ENCODE peak calls at places on chromosomes 16 and 17, in seven cellular contexts. W is mammary epithelial cell; J is activated CD4-positive, alpha-beta T cell treated with anti-CD3 and anti-CD28 coated beads, Interleukin-2, amount 10 ng/mL, durations not matched to agents 7 days and 5 days; I is tibial artery; K is effector memory CD4-positive, alpha-beta T cell; Y is cerebellar cortex; S is COR-L47. L is an unnamed sample.

GRCh38 chr16:89972244-89973234 is 24.0 kb downstream of the DEF8 start:
- DNase-seq in W (peak), J (peak), I (peak), K (peak), Y (peak), S (peak), L (peak)

GRCh38 chr16:81127051-81127450 is 30.9 kb upstream of the GCSH start:
- DNase-seq in W (peak), J (no peak), I (no peak), K (no peak), Y (no peak), S (no peak), L (peak)

GRCh38 chr17:59161477-59161876 is 5.9 kb downstream of the PRR11 start:
- DNase-seq in W (no peak), J (no peak), I (no peak), K (no peak), Y (no peak), S (no peak), L (no peak)

GRCh38 chr17:76903631-76904030 is 35.4 kb downstream of the MGAT5B start:
- DNase-seq in W (no peak), J (no peak), I (no peak), K (no peak), Y (no peak), S (no peak), L (no peak)

GRCh38 chr16:82621796-82622195 is 5.0 kb upstream of the CDH13 start:
- DNase-seq in W (no peak), J (no peak), I (no peak), K (no peak), Y (no peak), S (no peak), L (no peak)

GRCh38 chr17:65261682-65262636 is 124.8 kb downstream of the RGS9 start:
- DNase-seq in W (no peak), J (no peak), I (no peak), K (no peak), Y (no peak), S (no peak), L (no peak)

GRCh38 chr17:76405967-76406647 is 21.7 kb downstream of the SPHK1 start:
- DNase-seq in W (no peak), J (no peak), I (peak), K (no peak), Y (no peak), S (peak), L (no peak)

GRCh38 chr17:71828182-71828596 is 292.6 kb upstream of the SOX9 start:
- DNase-seq in W (peak), J (no peak), I (no peak), K (no peak), Y (peak), S (peak), L (no peak)

GRCh38 chr16:83717814-83718213 is 90.0 kb upstream of the HSBP1 start:
- DNase-seq in W (peak), J (no peak), I (no peak), K (no peak), Y (peak), S (no peak), L (no peak)

GRCh38 chr17:73363788-73364522 is 52.2 kb upstream of the CDC42EP4 start:
- DNase-seq in W (no peak), J (no peak), I (no peak), K (no peak), Y (no peak), S (no peak), L (no peak)

GRCh38 chr17:71902931-71903506 is 217.8 kb upstream of the SOX9 start:
- DNase-seq in W (no peak), J (no peak), I (no peak), K (no peak), Y (no peak), S (no peak), L (no peak)

GRCh38 chr16:11050954-11051353 is 106.6 kb downstream of the CLEC16A start:
- DNase-seq in W (no peak), J (no peak), I (no peak), K (no peak), Y (no peak), S (peak), L (no peak)

GRCh38 chr17:1529863-1530262 is 13.5 kb upstream of the INPP5K start:
- DNase-seq in W (no peak), J (no peak), I (no peak), K (no peak), Y (no peak), S (no peak), L (no peak)

GRCh38 chr16:62545039-62545438 is 508.8 kb upstream of the CDH8 start:
- DNase-seq in W (no peak), J (no peak), I (no peak), K (no peak), Y (no peak), S (no peak), L (no peak)

GRCh38 chr16:49921791-49922456 is 66.0 kb upstream of the ZNF423 start:
- DNase-seq in W (peak), J (peak), I (peak), K (no peak), Y (peak), S (peak), L (no peak)

GRCh38 chr16:86019446-86020047 is 120.6 kb downstream of the IRF8 start:
- DNase-seq in W (no peak), J (no peak), I (peak), K (no peak), Y (no peak), S (no peak), L (no peak)

GRCh38 chr17:62630365-62631085 is 3.1 kb downstream of the MRC2 start:
- DNase-seq in W (peak), J (no peak), I (no peak), K (no peak), Y (no peak), S (no peak), L (no peak)

GRCh38 chr17:47803201-47803600 is 18.4 kb downstream of the OSBPL7 start:
- DNase-seq in W (no peak), J (no peak), I (no peak), K (no peak), Y (no peak), S (no peak), L (no peak)

GRCh38 chr16:62149646-62150045 is 113.4 kb upstream of the CDH8 start:
- DNase-seq in W (peak), J (no peak), I (no peak), K (no peak), Y (no peak), S (no peak), L (no peak)

GRCh38 chr16:49158029-49158642 is 123.5 kb downstream of the CBLN1 start:
- DNase-seq in W (peak), J (peak), I (no peak), K (no peak), Y (peak), S (no peak), L (peak)

GRCh38 chr17:57579245-57579644 is 165.9 kb downstream of the CCDC182 start:
- DNase-seq in W (no peak), J (no peak), I (no peak), K (no peak), Y (no peak), S (no peak), L (no peak)

GRCh38 chr16:75462804-75463203 is 1.7 kb downstream of the TMEM170A start:
- DNase-seq in W (no peak), J (peak), I (no peak), K (no peak), Y (no peak), S (no peak), L (no peak)

GRCh38 chr16:86577314-86577971 is 906 bp upstream of the FOXL1 start:
- DNase-seq in W (no peak), J (no peak), I (peak), K (no peak), Y (no peak), S (no peak), L (no peak)

GRCh38 chr17:74052993-74053744 is 150.3 kb upstream of the RPL38 start:
- DNase-seq in W (no peak), J (no peak), I (no peak), K (no peak), Y (no peak), S (no peak), L (no peak)

GRCh38 chr17:56815711-56816110 is 18.0 kb downstream of the C17orf67 start:
- DNase-seq in W (no peak), J (no peak), I (no peak), K (no peak), Y (no peak), S (no peak), L (no peak)

GRCh38 chr17:77131919-77132318 is 8.8 kb upstream of the SEC14L1 start:
- DNase-seq in W (peak), J (no peak), I (no peak), K (no peak), Y (no peak), S (no peak), L (no peak)

GRCh38 chr17:38599398-38599856 is 6.3 kb downstream of the SRCIN1 start:
- DNase-seq in W (no peak), J (no peak), I (no peak), K (no peak), Y (no peak), S (no peak), L (no peak)

GRCh38 chr17:72743037-72743467 is 349.4 kb downstream of the SLC39A11 start:
- DNase-seq in W (no peak), J (no peak), I (no peak), K (no peak), Y (no peak), S (no peak), L (no peak)

GRCh38 chr17:17539591-17539990 is 43.4 kb upstream of the RASD1 start:
- DNase-seq in W (no peak), J (no peak), I (no peak), K (no peak), Y (no peak), S (no peak), L (no peak)